ENCODE peak calls at places on chromosomes 11 and 22, in six cellular contexts. F is stimulated activated CD8-positive, alpha-beta memory T cell treated with anti-CD3 and anti-CD28 coated beads, Interleukin-15, amount 100 ng/mL, for 4 hours; E is aorta; P is KG1; A is AG09309; B is NCI-H460. G is an unnamed sample.

GRCh38 chr22:48600681-48601080 is 1227.0 kb downstream of the BRD1 start:
- DNase-seq in P (no peak), E (no peak), F (no peak), A (no peak), B (no peak), G (no peak)

GRCh38 chr11:84825140-84825539 is 802.0 kb downstream of the DLG2 start:
- DNase-seq in B (no peak), P (no peak), A (no peak), E (no peak), F (no peak), G (no peak)

GRCh38 chr11:20355221-20356219 is 8.0 kb upstream of the HTATIP2 start:
- DNase-seq in F (peak), P (no peak), E (no peak), A (no peak), B (no peak), G (no peak)

GRCh38 chr11:132131962-132132361 is 761.5 kb downstream of the NTM start:
- DNase-seq in P (no peak), E (no peak), F (no peak), B (no peak), A (no peak), G (no peak)

GRCh38 chr11:36292311-36292722 is 3.1 kb upstream of the COMMD9 start:
- DNase-seq in F (no peak), A (no peak), P (peak), E (no peak), B (peak), G (no peak)

GRCh38 chr22:50739894-50740293 is 1.9 kb downstream of the ACR start:
- DNase-seq in B (no peak), P (no peak), E (no peak), A (no peak), F (no peak), G (no peak)

GRCh38 chr11:119896387-119897045 is 167.5 kb upstream of the NECTIN1 start:
- DNase-seq in E (no peak), F (no peak), B (no peak), A (no peak), P (no peak), G (no peak)

GRCh38 chr22:19667872-19668740 is 46.2 kb upstream of the SEPTIN5 start:
- DNase-seq in P (no peak), E (no peak), B (no peak), A (no peak), F (no peak), G (no peak)

GRCh38 chr11:83864412-83865057 is 578.4 kb upstream of the CCDC90B start:
- DNase-seq in E (no peak), F (no peak), P (no peak), A (no peak), B (no peak), G (no peak)

GRCh38 chr11:2794947-2795346 is 90.6 kb downstream of the CDKN1C start:
- DNase-seq in F (no peak), B (no peak), P (no peak), A (no peak), E (peak), G (no peak)

GRCh38 chr11:42727879-42728278 is 583.9 kb upstream of the API5 start:
- DNase-seq in B (no peak), E (no peak), P (no peak), A (no peak), F (no peak), G (no peak)

GRCh38 chr11:35393093-35393492 is 26.3 kb downstream of the SLC1A2 start:
- DNase-seq in B (no peak), A (no peak), E (no peak), F (no peak), P (no peak), G (no peak)

GRCh38 chr11:35945137-35945518 is 1.3 kb downstream of the LDLRAD3 start:
- DNase-seq in E (no peak), P (no peak), A (no peak), F (no peak), B (no peak), G (no peak)

GRCh38 chr11:1468473-1469066 is 18.0 kb downstream of the MOB2 start:
- DNase-seq in B (no peak), F (no peak), E (no peak), A (no peak), P (no peak), G (no peak)

GRCh38 chr11:2297623-2298030 is 4.1 kb downstream of the C11orf21 start:
- DNase-seq in E (peak), A (no peak), P (no peak), F (no peak), B (no peak), G (no peak)

GRCh38 chr11:48051217-48051848 is 71.0 kb downstream of the PTPRJ start:
- DNase-seq in E (peak), P (no peak), B (no peak), A (no peak), F (no peak), G (no peak)

GRCh38 chr11:111351374-111352081 is 27.5 kb downstream of the POU2AF1 start:
- DNase-seq in A (no peak), P (no peak), B (no peak), E (no peak), F (no peak), G (no peak)

GRCh38 chr11:114438303-114438702 is 964 bp upstream of the REXO2 start:
- DNase-seq in B (no peak), P (no peak), F (no peak), E (no peak), A (no peak), G (no peak)

GRCh38 chr11:97557399-97557798 is 1167.6 kb downstream of the JRKL start:
- DNase-seq in E (no peak), A (no peak), F (no peak), B (no peak), P (no peak), G (peak)

GRCh38 chr11:6475936-6476335 is 2.2 kb upstream of the TRIM3 start:
- DNase-seq in A (no peak), E (no peak), B (no peak), F (no peak), P (no peak), G (no peak)

GRCh38 chr11:62505112-62505783 is 41.4 kb downstream of the AHNAK start:
- DNase-seq in B (no peak), A (no peak), F (no peak), E (peak), P (no peak), G (no peak)

GRCh38 chr11:57779275-57779674 is 17.7 kb downstream of the CTNND1 start:
- DNase-seq in P (no peak), F (no peak), E (no peak), B (no peak), A (no peak), G (no peak)

GRCh38 chr11:119318240-119319135 is 1.6 kb upstream of the MCAM start:
- DNase-seq in A (no peak), P (no peak), B (no peak), E (no peak), F (no peak), G (peak)

GRCh38 chr11:12318791-12319733 is 58.3 kb upstream of the PARVA start:
- DNase-seq in A (peak), P (no peak), B (no peak), E (no peak), F (no peak), G (no peak)

GRCh38 chr11:119157088-119157487 is 8.2 kb downstream of the ABCG4 start:
- DNase-seq in P (no peak), E (no peak), B (no peak), A (no peak), F (no peak), G (no peak)

GRCh38 chr11:62612366-62613274 is at the start of the genes EML3 and ROM1:
- DNase-seq in E (peak), F (peak), B (peak), A (no peak), P (peak), G (peak)

GRCh38 chr11:113090716-113091577 is 129.7 kb downstream of the NCAM1 start:
- DNase-seq in E (no peak), A (no peak), F (no peak), B (no peak), P (no peak), G (no peak)

GRCh38 chr11:2525166-2525861 is 80.5 kb downstream of the KCNQ1 start:
- DNase-seq in P (no peak), A (no peak), F (no peak), E (peak), B (no peak), G (no peak)

GRCh38 chr22:39243443-39244072 is 1.2 kb downstream of the PDGFB start:
- DNase-seq in P (no peak), A (no peak), F (no peak), B (no peak), E (no peak), G (no peak)

GRCh38 chr11:70191495-70192140 is 11.5 kb upstream of the FADD start:
- DNase-seq in E (peak), B (peak), P (peak), A (no peak), F (no peak), G (peak)

GRCh38 chr11:35367491-35367890 is 51.9 kb downstream of the SLC1A2 start:
- DNase-seq in E (no peak), F (no peak), A (no peak), P (no peak), B (no peak), G (peak)

G was measured in HTR-8/SVneo.